ENCODE peak calls at places on chromosomes 6 and 20, in six cellular contexts. H, G, R, W, F and T are unnamed samples.

GRCh38 chr6:169913096-169913615 is 161.7 kb downstream of the ERMARD start:
- DNase-seq in H (no peak), G (no peak), R (no peak), W (no peak), F (no peak), T (no peak)

GRCh38 chr6:169420912-169421543 is 167.4 kb upstream of the THBS2 start:
- DNase-seq in H (peak; percentile 26), G (peak; percentile 18), R (no peak), W (peak; percentile 42), F (peak; percentile 50), T (peak; percentile 75)

GRCh38 chr6:62393608-62394007 is 107.6 kb upstream of the KHDRBS2 start:
- DNase-seq in H (no peak), G (no peak), R (no peak), W (peak; percentile 14), F (no peak), T (peak; percentile 77)

GRCh38 chr6:14763139-14763538 is 482.7 kb upstream of the JARID2 start:
- DNase-seq in H (no peak), G (peak; percentile 60), R (peak; percentile 46), W (no peak), F (no peak), T (no peak)

GRCh38 chr6:2450546-2450945 is 205.1 kb upstream of the GMDS start:
- DNase-seq in H (no peak), G (no peak), R (peak; percentile 33), W (no peak), F (peak; percentile 68), T (no peak)

GRCh38 chr6:43478008-43478372 is 620 bp downstream of the TJAP1 start:
- DNase-seq in H (no peak), G (peak; percentile 43), R (no peak), W (no peak), F (no peak), T (no peak)

GRCh38 chr20:38685853-38686473 is 38.3 kb upstream of the SLC32A1 start:
- DNase-seq in H (no peak), G (peak; percentile 57), R (peak; percentile 68), W (peak; percentile 60), F (no peak), T (peak; percentile 84)

GRCh38 chr6:112156694-112157093 is 69.3 kb downstream of the FAM229B start:
- DNase-seq in H (no peak), G (peak; percentile 40), R (no peak), W (no peak), F (no peak), T (no peak)

GRCh38 chr6:154887051-154887450 is 108.1 kb upstream of the TIAM2 start:
- DNase-seq in H (no peak), G (peak; percentile 41), R (no peak), W (no peak), F (no peak), T (no peak)

GRCh38 chr6:111711476-111711875 is 105.8 kb upstream of the TRAF3IP2 start:
- DNase-seq in H (no peak), G (peak; percentile 49), R (no peak), W (no peak), F (peak; percentile 59), T (peak; percentile 18)

GRCh38 chr6:33740204-33740608 is 6.5 kb downstream of the IP6K3 start:
- DNase-seq in H (no peak), G (no peak), R (no peak), W (no peak), F (no peak), T (no peak)

GRCh38 chr6:327538-328183 is 35.4 kb downstream of the DUSP22 start:
- DNase-seq in H (no peak), G (peak; percentile 68), R (no peak), W (no peak), F (peak; percentile 52), T (no peak)

GRCh38 chr6:143060806-143061596 is at the start of gene AIG1:
- DNase-seq in H (peak; percentile 47), G (no peak), R (no peak), W (no peak), F (peak; percentile 93), T (peak; percentile 85)

GRCh38 chr6:136188492-136188891 is 61.6 kb downstream of the MTFR2 start:
- DNase-seq in H (no peak), G (no peak), R (no peak), W (no peak), F (peak; percentile 19), T (peak; percentile 25)

GRCh38 chr6:160882741-160883340 is 108.7 kb upstream of the MAP3K4 start:
- DNase-seq in H (no peak), G (peak; percentile 77), R (no peak), W (no peak), F (no peak), T (no peak)

GRCh38 chr6:87257975-87258374 is 64.4 kb upstream of the SMIM8 start:
- DNase-seq in H (no peak), G (no peak), R (no peak), W (no peak), F (no peak), T (no peak)

GRCh38 chr6:11762782-11763459 is 15.7 kb downstream of the ADTRP start:
- DNase-seq in H (no peak), G (peak; percentile 37), R (peak; percentile 6), W (no peak), F (no peak), T (no peak)

GRCh38 chr20:2165871-2166270 is 64.2 kb downstream of the STK35 start:
- DNase-seq in H (no peak), G (no peak), R (no peak), W (no peak), F (no peak), T (no peak)

GRCh38 chr6:95518630-95519227 is 58.6 kb upstream of the MANEA start:
- DNase-seq in H (no peak), G (no peak), R (no peak), W (no peak), F (no peak), T (no peak)

GRCh38 chr20:57513199-57513598 is 11.7 kb downstream of the CTCFL start:
- DNase-seq in H (no peak), G (peak; percentile 53), R (peak; percentile 58), W (no peak), F (no peak), T (no peak)

GRCh38 chr6:112035446-112035845 is 18.5 kb upstream of the CCN6 start:
- DNase-seq in H (no peak), G (peak; percentile 76), R (no peak), W (no peak), F (no peak), T (no peak)

GRCh38 chr20:48527771-48528170 is 300.0 kb downstream of the PREX1 start:
- DNase-seq in H (no peak), G (no peak), R (no peak), W (no peak), F (no peak), T (no peak)

GRCh38 chr6:32906539-32906938 is 34.3 kb downstream of the HLA-DMB start:
- DNase-seq in H (no peak), G (peak; percentile 65), R (peak; percentile 63), W (no peak), F (no peak), T (no peak)

GRCh38 chr6:168880271-168880670 is 373.4 kb downstream of the THBS2 start:
- DNase-seq in H (no peak), G (no peak), R (no peak), W (no peak), F (no peak), T (no peak)

GRCh38 chr6:170209354-170210025 is 81.4 kb downstream of the DLL1 start:
- DNase-seq in H (no peak), G (no peak), R (no peak), W (no peak), F (peak; percentile 36), T (no peak)

GRCh38 chr6:108113557-108114519 is 39.3 kb upstream of the OSTM1 start:
- DNase-seq in H (peak; percentile 35), G (peak; percentile 74), R (peak; percentile 64), W (peak; percentile 46), F (peak; percentile 78), T (peak; percentile 76)
- H3K9ac ChIP-seq in H (no peak overlapping the region), G (no peak overlapping the region), R (no peak overlapping the region), W (no peak overlapping the region), F (no peak overlapping the region), T (no peak overlapping the region)

GRCh38 chr6:26324295-26324727 is 40.7 kb upstream of the BTN3A2 start:
- DNase-seq in H (no peak), G (no peak), R (no peak), W (no peak), F (no peak), T (no peak)

GRCh38 chr6:26329763-26330511 is 35.1 kb upstream of the BTN3A2 start:
- DNase-seq in H (no peak), G (peak; percentile 55), R (peak; percentile 83), W (no peak), F (no peak), T (peak; percentile 75)

GRCh38 chr6:26328265-26328844 is 36.6 kb upstream of the BTN3A2 start:
- DNase-seq in H (no peak), G (no peak), R (no peak), W (no peak), F (no peak), T (no peak)

GRCh38 chr6:26330835-26331808 is 33.9 kb upstream of the BTN3A2 start:
- DNase-seq in H (no peak), G (peak; percentile 33), R (peak; percentile 88), W (no peak), F (peak; percentile 9), T (no peak)

DNA sequence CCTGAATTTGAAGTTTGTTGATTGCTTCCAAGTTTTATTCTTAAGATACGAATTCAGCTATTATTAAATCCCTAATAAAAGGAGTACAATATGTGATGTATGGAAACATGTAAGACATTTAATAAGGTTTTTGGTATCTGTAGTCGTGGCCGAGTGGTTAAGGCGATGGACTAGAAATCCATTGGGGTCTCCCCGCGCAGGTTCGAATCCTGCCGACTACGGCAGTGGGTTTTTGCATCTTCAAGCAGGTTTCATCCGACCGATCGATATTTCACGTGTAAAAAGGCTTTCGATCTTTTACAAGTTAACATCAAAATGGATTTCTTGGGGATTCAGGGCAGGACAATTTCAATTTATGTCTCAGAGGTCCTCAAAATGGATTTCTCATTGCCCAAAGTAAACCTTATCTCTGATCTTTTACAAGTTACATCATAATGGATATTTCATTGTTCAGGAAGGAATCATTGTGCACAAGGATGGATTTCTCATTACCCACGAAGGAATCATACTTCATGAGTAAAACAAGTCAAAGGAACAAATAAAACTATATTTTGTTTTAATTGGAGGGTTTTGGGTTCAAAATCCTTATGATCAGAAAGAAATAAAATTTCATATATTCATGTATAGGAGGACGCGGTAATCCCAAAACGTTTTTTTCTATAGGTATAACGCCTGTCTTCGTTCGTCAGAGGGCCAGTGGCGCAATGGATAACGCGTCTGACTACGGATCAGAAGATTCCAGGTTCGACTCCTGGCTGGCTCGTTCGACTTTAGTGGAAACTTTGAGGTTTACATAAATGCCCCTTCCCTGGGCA is 37.3 kb upstream of the BTN3A2 start:
- DNase-seq in H (peak; percentile 89), G (peak; percentile 68), R (peak; percentile 70), W (no peak), F (peak; percentile 21), T (peak; percentile 83)
- TF ChIP-seq EZH2phosphoT487 in H (no peak), G (no peak), R (no peak), W (no peak), F (no peak), T (no peak)

GRCh38 chr6:108736832-108737231 is 111.4 kb upstream of the ARMC2 start:
- DNase-seq in H (peak; percentile 78), G (peak; percentile 82), R (peak; percentile 84), W (no peak), F (no peak), T (no peak)
- H3K9ac ChIP-seq in H (peak overlapping the region; percentile 70), G (no peak overlapping the region), R (peak overlapping the region; percentile 61), W (no peak overlapping the region), F (no peak overlapping the region), T (no peak overlapping the region)

DNA sequence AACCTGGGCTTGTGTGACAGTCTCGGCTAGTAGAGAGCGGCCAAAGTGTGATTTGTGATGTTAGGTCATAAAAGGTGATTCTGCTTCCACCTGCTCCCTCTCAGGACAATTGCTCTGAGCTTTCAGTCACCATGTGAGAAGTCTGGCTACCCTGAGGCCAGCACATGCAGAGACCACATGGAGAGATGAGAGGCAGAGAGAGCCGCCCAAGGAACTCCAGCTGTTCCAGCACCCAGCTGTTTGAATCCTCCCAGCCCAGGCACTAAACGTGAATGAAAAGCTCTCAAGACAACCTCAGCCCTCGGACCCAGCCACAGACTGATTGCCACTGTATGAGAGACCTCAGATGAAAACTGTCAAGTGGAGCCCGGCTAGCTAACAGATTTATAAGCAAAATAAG is 143.4 kb upstream of the EEF1E1 start:
- DNase-seq in H (no peak), G (no peak), R (no peak), W (no peak), F (no peak), T (no peak)
- TF ChIP-seq EZH2phosphoT487 in H (no peak), G (no peak), R (no peak), W (no peak), F (no peak), T (no peak)